ENCODE peak calls at places on chromosomes 6 and 20, in seven cellular contexts. L, H, Z, K, D, N and Q are unnamed samples.

GRCh38 chr20:41734506-41734945 is 116.3 kb upstream of the CHD6 start:
- DNase-seq in L (peak; percentile 47), H (peak; percentile 81), Z (peak; percentile 31), K (no peak), D (peak; percentile 28), N (peak; percentile 10), Q (peak; percentile 73)

GRCh38 chr6:66232890-66233289 is 525.9 kb upstream of the EYS start:
- DNase-seq in L (no peak), H (no peak), Z (no peak), K (no peak), D (no peak), N (no peak), Q (no peak)

GRCh38 chr20:23461180-23461579 is 8.5 kb upstream of the CST11 start:
- DNase-seq in L (no peak), H (no peak), Z (no peak), K (no peak), D (no peak), N (no peak), Q (no peak)

GRCh38 chr20:44800398-44801046 is 9.8 kb downstream of the RIMS4 start:
- DNase-seq in L (no peak), H (peak; percentile 54), Z (no peak), K (no peak), D (no peak), N (no peak), Q (peak; percentile 14)

GRCh38 chr20:31967830-31968249 is at the start of gene XKR7:
- DNase-seq in L (no peak), H (peak; percentile 85), Z (no peak), K (no peak), D (no peak), N (peak; percentile 51), Q (peak; percentile 51)

GRCh38 chr6:84243240-84243639 is 15.8 kb upstream of the CEP162 start:
- DNase-seq in L (no peak), H (no peak), Z (no peak), K (no peak), D (no peak), N (no peak), Q (no peak)

GRCh38 chr6:43186706-43187105 is 4.7 kb downstream of the CUL9 start:
- DNase-seq in L (no peak), H (no peak), Z (no peak), K (no peak), D (no peak), N (no peak), Q (no peak)

GRCh38 chr20:5991623-5992441 is 41.4 kb downstream of the MCM8 start:
- DNase-seq in L (no peak), H (no peak), Z (no peak), K (no peak), D (no peak), N (no peak), Q (no peak)

GRCh38 chr20:17990278-17990972 is 21.6 kb downstream of the MGME1 start:
- DNase-seq in L (no peak), H (no peak), Z (no peak), K (no peak), D (no peak), N (no peak), Q (no peak)

GRCh38 chr6:141550471-141550870 is 582.3 kb upstream of the GJE1 start:
- DNase-seq in L (no peak), H (no peak), Z (no peak), K (no peak), D (no peak), N (no peak), Q (no peak)

GRCh38 chr20:62021794-62022419 is 43.8 kb downstream of the TAF4 start:
- DNase-seq in L (no peak), H (no peak), Z (no peak), K (no peak), D (no peak), N (no peak), Q (peak; percentile 51)

GRCh38 chr6:32895006-32895345 is 41.0 kb downstream of the PSMB9 start:
- DNase-seq in L (no peak), H (no peak), Z (no peak), K (no peak), D (no peak), N (no peak), Q (no peak)

GRCh38 chr6:153125032-153125431 is 6.0 kb downstream of the RGS17 start:
- DNase-seq in L (no peak), H (no peak), Z (no peak), K (no peak), D (no peak), N (peak; percentile 25), Q (no peak)

GRCh38 chr20:48478370-48478769 is 349.4 kb downstream of the PREX1 start:
- DNase-seq in L (no peak), H (no peak), Z (no peak), K (no peak), D (no peak), N (no peak), Q (no peak)

GRCh38 chr6:137968901-137969300 is 101.8 kb downstream of the TNFAIP3 start:
- DNase-seq in L (no peak), H (no peak), Z (no peak), K (no peak), D (no peak), N (no peak), Q (no peak)

GRCh38 chr6:154096316-154096715 is 57.3 kb downstream of the OPRM1 start:
- DNase-seq in L (no peak), H (no peak), Z (no peak), K (no peak), D (no peak), N (no peak), Q (no peak)

GRCh38 chr6:129236110-129236509 is 353.2 kb downstream of the LAMA2 start:
- DNase-seq in L (no peak), H (no peak), Z (no peak), K (no peak), D (no peak), N (no peak), Q (no peak)

GRCh38 chr6:12760911-12761310 is 44.3 kb downstream of the PHACTR1 start:
- DNase-seq in L (no peak), H (no peak), Z (no peak), K (no peak), D (no peak), N (no peak), Q (no peak)

GRCh38 chr6:45930419-45931059 is 85.1 kb downstream of the CLIC5 start:
- DNase-seq in L (peak; percentile 64), H (peak; percentile 84), Z (peak; percentile 63), K (no peak), D (peak; percentile 42), N (peak; percentile 25), Q (peak; percentile 87)

GRCh38 chr6:52566853-52567279 is 10.0 kb downstream of the TRAM2 start:
- DNase-seq in L (no peak), H (no peak), Z (no peak), K (no peak), D (no peak), N (no peak), Q (no peak)

GRCh38 chr20:24446811-24447210 is 22.6 kb upstream of the SYNDIG1 start:
- DNase-seq in L (no peak), H (no peak), Z (no peak), K (no peak), D (no peak), N (no peak), Q (no peak)

GRCh38 chr6:137112067-137112355 is 61.4 kb downstream of the IL22RA2 start:
- DNase-seq in L (no peak), H (no peak), Z (no peak), K (no peak), D (no peak), N (no peak), Q (no peak)

GRCh38 chr6:82494367-82494766 is 130.8 kb downstream of the TPBG start:
- DNase-seq in L (no peak), H (no peak), Z (no peak), K (no peak), D (no peak), N (no peak), Q (peak; percentile 60)

GRCh38 chr6:37059344-37060194 is 54.1 kb downstream of the FGD2 start:
- DNase-seq in L (peak; percentile 75), H (peak; percentile 79), Z (peak; percentile 67), K (no peak), D (peak; percentile 26), N (peak; percentile 51), Q (peak; percentile 90)

GRCh38 chr6:42616716-42617115 is 52.9 kb downstream of the UBR2 start:
- DNase-seq in L (no peak), H (no peak), Z (no peak), K (no peak), D (no peak), N (no peak), Q (no peak)

GRCh38 chr6:42367353-42368011 is 84.2 kb downstream of the TRERF1 start:
- DNase-seq in L (no peak), H (no peak), Z (no peak), K (no peak), D (no peak), N (no peak), Q (peak; percentile 19)